ENCODE peak calls at places on chromosomes 4 and X, in five cellular contexts. F is GM13976; B is ecto neural progenitor cell; J is effector memory CD8-positive, alpha-beta T cell; Q is tibial nerve. V is an unnamed sample.

GRCh38 chr4:88736264-88736663 is 38.6 kb upstream of the NAP1L5 start:
- DNase-seq in Q (no peak), J (no peak), F (no peak), B (no peak), V (no peak)

GRCh38 chr4:159366966-159367365 is 264.1 kb downstream of the RAPGEF2 start:
- DNase-seq in F (no peak), B (no peak), Q (no peak), J (no peak), V (no peak)

GRCh38 chrX:19774905-19775304 is 112.5 kb downstream of the SH3KBP1 start:
- DNase-seq in J (no peak), Q (no peak), B (no peak), F (no peak), V (no peak)

GRCh38 chr4:8167815-8168214 is 9.2 kb upstream of the ABLIM2 start:
- DNase-seq in F (no peak), Q (no peak), B (no peak), J (no peak), V (no peak)

GRCh38 chr4:150173420-150173819 is 95.2 kb downstream of the DCLK2 start:
- DNase-seq in J (no peak), F (no peak), B (no peak), Q (no peak), V (peak)

GRCh38 chr4:4599886-4600285 is 58.0 kb upstream of the STX18 start:
- DNase-seq in F (no peak), Q (no peak), J (no peak), B (no peak), V (no peak)

GRCh38 chrX:134338527-134338926 is 101.5 kb downstream of the CCDC160 start:
- DNase-seq in Q (no peak), F (no peak), B (no peak), J (no peak), V (no peak)

GRCh38 chrX:107355533-107355932 is 93.9 kb upstream of the FRMPD3 start:
- DNase-seq in F (no peak), Q (no peak), B (peak), J (no peak), V (peak)

GRCh38 chr4:86508436-86508835 is 85.7 kb upstream of the PTPN13 start:
- DNase-seq in F (no peak), J (no peak), Q (no peak), B (no peak), V (no peak)

GRCh38 chr4:59655996-59656395 is 1544.1 kb upstream of the ADGRL3 start:
- DNase-seq in B (peak), J (no peak), Q (no peak), F (no peak), V (no peak)

V was measured in retina.